ENCODE peak calls at places on chromosomes 4 and X, in nine cellular contexts. R is GM13976; G is brain microvascular endothelial cell; L is GM06990; U is foreskin fibroblast; E is CD8-positive, alpha-beta T cell; W is uterus; Y is BE2C; M is tibial nerve. K is an unnamed sample.

GRCh38 chr4:38902695-38903094 is 35.1 kb downstream of the FAM114A1 start:
- DNase-seq in R (peak; percentile 58), G (no peak), L (peak; percentile 15), U (no peak), E (no peak), W (no peak), Y (no peak), M (no peak), K (peak; percentile 47)

GRCh38 chr4:32148120-32148666 is 1428.0 kb downstream of the PCDH7 start:
- DNase-seq in R (no peak), G (no peak), L (no peak), U (no peak), E (no peak), W (no peak), Y (no peak), M (no peak), K (no peak)

GRCh38 chrX:10050481-10050880 is 83.3 kb downstream of the CLDN34 start:
- DNase-seq in R (no peak), G (no peak), L (no peak), U (no peak), E (no peak), W (no peak), Y (no peak), M (no peak), K (peak; percentile 67)

GRCh38 chr4:93617596-93617995 is 211.0 kb upstream of the ATOH1 start:
- DNase-seq in R (no peak), G (no peak), L (no peak), U (no peak), E (no peak), W (no peak), Y (no peak), M (no peak), K (peak; percentile 34)

GRCh38 chr4:88027611-88028608 is 20.5 kb downstream of the PKD2 start:
- DNase-seq in R (no peak), G (peak; percentile 76), L (no peak), U (peak; percentile 90), E (no peak), W (no peak), Y (no peak), M (no peak), K (peak; percentile 73)

GRCh38 chrX:29641461-29641860 is 573.9 kb upstream of the MAGEB2 start:
- DNase-seq in R (no peak), G (no peak), L (no peak), U (no peak), E (no peak), W (no peak), Y (no peak), M (no peak), K (no peak)

GRCh38 chr4:2249526-2249991 is 7.6 kb upstream of the HAUS3 start:
- DNase-seq in R (no peak), G (no peak), L (peak; percentile 11), U (no peak), E (no peak), W (no peak), Y (peak; percentile 4), M (no peak), K (no peak)

GRCh38 chr4:121888134-121888533 is 17.9 kb upstream of the BBS7 start:
- DNase-seq in R (no peak), G (no peak), L (no peak), U (no peak), E (no peak), W (no peak), Y (no peak), M (no peak), K (no peak)

GRCh38 chrX:85620466-85620865 is 241.0 kb upstream of the POF1B start:
- DNase-seq in R (no peak), G (no peak), L (no peak), U (no peak), E (no peak), W (no peak), Y (no peak), M (no peak), K (no peak)

GRCh38 chrX:34612036-34612435 is 45.0 kb downstream of the TMEM47 start:
- DNase-seq in R (no peak), G (peak; percentile 4), L (no peak), U (no peak), E (no peak), W (no peak), Y (no peak), M (no peak), K (peak; percentile 55)

GRCh38 chr4:164068392-164068791 is 573.9 kb downstream of the TMA16 start:
- DNase-seq in R (no peak), G (no peak), L (peak; percentile 1), U (no peak), E (no peak), W (no peak), Y (no peak), M (no peak), K (no peak)

GRCh38 chr4:6773106-6773505 is 9.4 kb upstream of the KIAA0232 start:
- DNase-seq in R (no peak), G (peak; percentile 48), L (no peak), U (no peak), E (no peak), W (no peak), Y (no peak), M (no peak), K (no peak)

GRCh38 chr4:141686146-141686775 is 49.9 kb downstream of the IL15 start:
- DNase-seq in R (no peak), G (peak; percentile 43), L (no peak), U (no peak), E (no peak), W (peak; percentile 19), Y (no peak), M (no peak), K (peak; percentile 85)

GRCh38 chr4:84389406-84389805 is 109.7 kb downstream of the NKX6-1 start:
- DNase-seq in R (no peak), G (peak; percentile 40), L (no peak), U (no peak), E (no peak), W (no peak), Y (no peak), M (no peak), K (no peak)

GRCh38 chr4:173214661-173215060 is 46.0 kb downstream of the GALNT7 start:
- DNase-seq in R (no peak), G (no peak), L (no peak), U (peak; percentile 62), E (no peak), W (no peak), Y (no peak), M (no peak), K (peak; percentile 92)

GRCh38 chr4:84498203-84499026 is 677 bp downstream of the NKX6-1 start:
- DNase-seq in R (no peak), G (no peak), L (no peak), U (peak; percentile 68), E (no peak), W (no peak), Y (peak; percentile 57), M (no peak), K (peak; percentile 38)

GRCh38 chrX:124030520-124030919 is 69.0 kb downstream of the STAG2 start:
- DNase-seq in R (peak; percentile 11), G (no peak), L (no peak), U (no peak), E (no peak), W (no peak), Y (no peak), M (no peak), K (no peak)

GRCh38 chr4:146051724-146052396 is 113.2 kb upstream of the ZNF827 start:
- DNase-seq in R (no peak), G (peak; percentile 61), L (no peak), U (peak; percentile 54), E (no peak), W (no peak), Y (no peak), M (no peak), K (peak; percentile 72)

GRCh38 chr4:151420408-151420807 is 11.4 kb downstream of the FHIP1A start:
- DNase-seq in R (no peak), G (no peak), L (no peak), U (no peak), E (no peak), W (no peak), Y (no peak), M (no peak), K (no peak)

DNA sequence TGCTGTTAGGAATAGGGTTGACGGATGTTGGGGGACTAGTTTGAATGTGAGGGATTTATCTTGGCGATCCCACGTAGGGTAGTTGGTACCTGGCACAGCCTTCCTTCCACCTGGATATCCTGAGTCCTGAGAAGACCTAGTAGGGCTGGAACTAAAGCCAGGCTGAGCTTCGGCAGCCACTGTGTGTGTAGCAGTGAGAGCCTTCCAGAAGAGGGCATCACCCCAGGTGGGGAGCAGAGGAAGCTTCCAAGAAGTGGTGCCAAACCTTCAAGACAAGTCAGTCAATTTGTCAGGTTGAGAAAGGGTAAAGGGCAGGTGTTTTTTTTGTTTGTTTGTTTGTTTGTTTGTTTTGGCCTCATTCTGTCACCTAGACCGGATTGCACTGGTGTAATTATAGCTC is 1.2 kb upstream of the FGFBP2 start:
- DNase-seq in R (no peak), G (no peak), L (no peak), U (no peak), E (no peak), W (no peak), Y (no peak), M (no peak), K (no peak)
- TF ChIP-seq CTCF in R (no peak), G (peak; percentile 27), L (peak; percentile 6), U (no peak), E (no peak), W (no peak), Y (peak; percentile 14), M (no peak), K (no peak)

DNA sequence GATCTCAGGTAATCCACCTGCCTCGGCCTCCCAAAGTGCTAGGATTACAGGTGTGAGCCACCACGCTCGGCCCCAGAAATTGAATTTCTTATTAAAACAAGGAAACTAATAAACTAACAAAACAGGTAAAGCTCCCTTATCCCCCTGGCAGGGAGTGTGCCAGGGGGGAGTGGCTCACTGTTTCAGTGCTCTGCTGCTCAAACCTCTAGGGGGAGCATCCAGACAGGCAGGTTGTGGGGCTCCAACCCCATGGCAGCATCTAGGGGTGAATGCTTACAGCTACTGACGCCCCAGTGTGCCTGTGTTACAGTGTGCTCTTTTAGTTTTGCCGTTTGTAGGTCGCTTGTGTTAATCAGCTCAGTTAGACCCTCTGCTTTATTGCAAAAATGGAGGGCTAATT is 605.0 kb downstream of the GABRG1 start:
- DNase-seq in R (no peak), G (no peak), L (no peak), U (no peak), E (no peak), W (no peak), Y (no peak), M (no peak), K (no peak)
- TF ChIP-seq CTCF in R (no peak), G (no peak), L (no peak), U (no peak), E (no peak), W (no peak), Y (no peak), M (no peak), K (no peak)

DNA sequence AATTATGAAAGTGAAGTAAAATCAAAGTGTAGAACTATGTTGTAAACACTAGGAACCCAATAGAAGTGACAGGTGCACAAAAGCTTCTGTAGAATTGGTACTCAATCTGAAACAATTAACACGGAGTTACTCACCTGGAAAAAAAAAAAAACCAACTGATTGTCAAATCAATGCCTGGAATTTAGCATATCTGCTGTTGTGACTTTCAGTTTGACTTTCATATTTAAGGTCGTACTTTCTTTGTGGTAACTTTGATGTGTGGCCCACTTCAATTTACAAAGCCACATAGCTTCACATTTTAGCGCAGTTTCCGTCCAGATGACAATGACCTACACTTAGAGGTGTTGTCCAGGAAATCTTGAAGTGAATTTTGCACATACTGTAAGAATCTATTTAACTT is 1124.9 kb downstream of the STIM2 start:
- DNase-seq in R (no peak), G (no peak), L (no peak), U (no peak), E (no peak), W (no peak), Y (no peak), M (no peak), K (no peak)
- TF ChIP-seq CTCF in R (no peak), G (no peak), L (no peak), U (no peak), E (no peak), W (no peak), Y (no peak), M (no peak), K (no peak)

GRCh38 chr4:55186123-55186522 is 60.7 kb upstream of the KDR start:
- DNase-seq in R (no peak), G (no peak), L (no peak), U (peak; percentile 22), E (no peak), W (no peak), Y (no peak), M (no peak), K (no peak)
- TF ChIP-seq CTCF in R (no peak), G (peak; percentile 18), L (no peak), U (no peak), E (no peak), W (no peak), Y (peak; percentile 6), M (no peak), K (no peak)

K was measured in MCF 10A.